ENCODE peak calls at places on chromosomes 1 and 21, in nine cellular contexts. One of them, this sample, is unnamed.

GRCh38 chr1:114715952-114716303 is 643 bp downstream of the NRAS start:
- DNase-seq in EL: peak; percentile 4
- DNase-seq in hypothalamus: no peak
- DNase-seq in DMS53: no peak
- DNase-seq in stimulated activated CD4-positive, alpha-beta T cell treated with anti-CD3 and anti-CD28 coated beads, Interleukin-2, amount 100 ng/mL, for 4 hours: no peak
- DNase-seq in RWPE1: peak; percentile 12
- DNase-seq in adrenal gland: no peak
- DNase-seq in effector CD4-positive, alpha-beta T cell: no peak
- DNase-seq in A673: peak; percentile 6
- DNase-seq in this sample: no peak

GRCh38 chr21:26137379-26138060 is 33.0 kb downstream of the APP start:
- DNase-seq in RWPE1: no peak
- DNase-seq in effector CD4-positive, alpha-beta T cell: no peak
- DNase-seq in stimulated activated CD4-positive, alpha-beta T cell treated with anti-CD3 and anti-CD28 coated beads, Interleukin-2, amount 100 ng/mL, for 4 hours: no peak
- DNase-seq in A673: no peak
- DNase-seq in EL: no peak
- DNase-seq in hypothalamus: no peak
- DNase-seq in adrenal gland: no peak
- DNase-seq in DMS53: no peak
- DNase-seq in this sample: no peak

GRCh38 chr1:206557636-206558473 is 50.5 kb downstream of the RASSF5 start:
- DNase-seq in EL: no peak
- DNase-seq in adrenal gland: no peak
- DNase-seq in effector CD4-positive, alpha-beta T cell: no peak
- DNase-seq in RWPE1: no peak
- DNase-seq in A673: no peak
- DNase-seq in DMS53: peak; percentile 72
- DNase-seq in stimulated activated CD4-positive, alpha-beta T cell treated with anti-CD3 and anti-CD28 coated beads, Interleukin-2, amount 100 ng/mL, for 4 hours: no peak
- DNase-seq in hypothalamus: no peak
- DNase-seq in this sample: no peak

GRCh38 chr1:186620951-186621350 is 59.3 kb downstream of the PTGS2 start:
- DNase-seq in stimulated activated CD4-positive, alpha-beta T cell treated with anti-CD3 and anti-CD28 coated beads, Interleukin-2, amount 100 ng/mL, for 4 hours: no peak
- DNase-seq in RWPE1: no peak
- DNase-seq in A673: no peak
- DNase-seq in EL: peak; percentile 81
- DNase-seq in DMS53: no peak
- DNase-seq in adrenal gland: no peak
- DNase-seq in hypothalamus: no peak
- DNase-seq in effector CD4-positive, alpha-beta T cell: no peak
- DNase-seq in this sample: no peak

GRCh38 chr1:8096105-8097011 is 70.2 kb upstream of the ERRFI1 start:
- DNase-seq in stimulated activated CD4-positive, alpha-beta T cell treated with anti-CD3 and anti-CD28 coated beads, Interleukin-2, amount 100 ng/mL, for 4 hours: no peak
- DNase-seq in adrenal gland: no peak
- DNase-seq in EL: peak; percentile 91
- DNase-seq in RWPE1: peak; percentile 66
- DNase-seq in DMS53: peak; percentile 68
- DNase-seq in effector CD4-positive, alpha-beta T cell: no peak
- DNase-seq in hypothalamus: no peak
- DNase-seq in A673: peak; percentile 58
- DNase-seq in this sample: no peak

GRCh38 chr1:181090653-181091126 is 2.2 kb downstream of the IER5 start:
- DNase-seq in hypothalamus: no peak
- DNase-seq in stimulated activated CD4-positive, alpha-beta T cell treated with anti-CD3 and anti-CD28 coated beads, Interleukin-2, amount 100 ng/mL, for 4 hours: no peak
- DNase-seq in A673: no peak
- DNase-seq in RWPE1: no peak
- DNase-seq in adrenal gland: no peak
- DNase-seq in DMS53: no peak
- DNase-seq in EL: peak; percentile 34
- DNase-seq in effector CD4-positive, alpha-beta T cell: no peak
- DNase-seq in this sample: no peak

GRCh38 chr1:33017175-33017574 is 19.5 kb downstream of the AK2 start:
- DNase-seq in EL: no peak
- DNase-seq in hypothalamus: no peak
- DNase-seq in effector CD4-positive, alpha-beta T cell: no peak
- DNase-seq in stimulated activated CD4-positive, alpha-beta T cell treated with anti-CD3 and anti-CD28 coated beads, Interleukin-2, amount 100 ng/mL, for 4 hours: no peak
- DNase-seq in RWPE1: no peak
- DNase-seq in A673: no peak
- DNase-seq in adrenal gland: no peak
- DNase-seq in DMS53: no peak
- DNase-seq in this sample: no peak

GRCh38 chr1:41862411-41863221 is 56.1 kb downstream of the HIVEP3 start:
- DNase-seq in EL: peak; percentile 88
- DNase-seq in effector CD4-positive, alpha-beta T cell: no peak
- DNase-seq in stimulated activated CD4-positive, alpha-beta T cell treated with anti-CD3 and anti-CD28 coated beads, Interleukin-2, amount 100 ng/mL, for 4 hours: peak; percentile 51
- DNase-seq in A673: peak; percentile 33
- DNase-seq in adrenal gland: no peak
- DNase-seq in hypothalamus: no peak
- DNase-seq in DMS53: peak; percentile 78
- DNase-seq in RWPE1: peak; percentile 66
- DNase-seq in this sample: no peak

GRCh38 chr1:41361495-41362356 is 492 bp downstream of the FOXO6 start:
- DNase-seq in RWPE1: no peak
- DNase-seq in stimulated activated CD4-positive, alpha-beta T cell treated with anti-CD3 and anti-CD28 coated beads, Interleukin-2, amount 100 ng/mL, for 4 hours: no peak
- DNase-seq in adrenal gland: peak; percentile 61
- DNase-seq in DMS53: peak; percentile 82
- DNase-seq in effector CD4-positive, alpha-beta T cell: no peak
- DNase-seq in A673: no peak
- DNase-seq in EL: no peak
- DNase-seq in hypothalamus: no peak
- DNase-seq in this sample: no peak

GRCh38 chr1:186164773-186165172 is 210.3 kb downstream of the TPR start:
- DNase-seq in effector CD4-positive, alpha-beta T cell: no peak
- DNase-seq in RWPE1: no peak
- DNase-seq in hypothalamus: no peak
- DNase-seq in DMS53: no peak
- DNase-seq in EL: no peak
- DNase-seq in A673: no peak
- DNase-seq in adrenal gland: no peak
- DNase-seq in stimulated activated CD4-positive, alpha-beta T cell treated with anti-CD3 and anti-CD28 coated beads, Interleukin-2, amount 100 ng/mL, for 4 hours: no peak
- DNase-seq in this sample: no peak

GRCh38 chr1:121586369-121587229 is 401.8 kb downstream of the SRGAP2C start:
- DNase-seq in A673: no peak
- DNase-seq in stimulated activated CD4-positive, alpha-beta T cell treated with anti-CD3 and anti-CD28 coated beads, Interleukin-2, amount 100 ng/mL, for 4 hours: no peak
- DNase-seq in adrenal gland: no peak
- DNase-seq in EL: peak; percentile 31
- DNase-seq in effector CD4-positive, alpha-beta T cell: no peak
- DNase-seq in RWPE1: no peak
- DNase-seq in DMS53: peak; percentile 58
- DNase-seq in hypothalamus: no peak
- DNase-seq in this sample: no peak

This sample was measured in SK-MEL-5.